ENCODE peak calls at places on chromosomes 4 and X, in four cellular contexts. One of them, this sample, is unnamed.
A peak's percentile ranks its signal among the peaks of the same experiment; 100 is the strongest.

GRCh38 chr4:60611762-60612496 is 588.2 kb upstream of the ADGRL3 start:
- DNase-seq in HuH-7: no peak
- DNase-seq in NCI-H2081: no peak
- DNase-seq in stimulated activated CD8-positive, alpha-beta memory T cell treated with anti-CD3 and anti-CD28 coated beads, Interleukin-2, amount 100 ng/mL, for 1 hour: no peak
- DNase-seq in this sample: no peak

GRCh38 chr4:169348541-169348940 is 77.8 kb upstream of the SH3RF1 start:
- DNase-seq in HuH-7: no peak
- DNase-seq in NCI-H2081: no peak
- DNase-seq in stimulated activated CD8-positive, alpha-beta memory T cell treated with anti-CD3 and anti-CD28 coated beads, Interleukin-2, amount 100 ng/mL, for 1 hour: no peak
- DNase-seq in this sample: no peak

GRCh38 chr4:188822698-188823097 is 683.5 kb downstream of the TRIML1 start:
- DNase-seq in HuH-7: no peak
- DNase-seq in NCI-H2081: no peak
- DNase-seq in stimulated activated CD8-positive, alpha-beta memory T cell treated with anti-CD3 and anti-CD28 coated beads, Interleukin-2, amount 100 ng/mL, for 1 hour: no peak
- DNase-seq in this sample: no peak

GRCh38 chrX:48086119-48086518 is 14.7 kb upstream of the ZNF630 start:
- DNase-seq in HuH-7: no peak
- DNase-seq in NCI-H2081: no peak
- DNase-seq in stimulated activated CD8-positive, alpha-beta memory T cell treated with anti-CD3 and anti-CD28 coated beads, Interleukin-2, amount 100 ng/mL, for 1 hour: no peak
- DNase-seq in this sample: no peak

GRCh38 chrX:17160971-17161370 is 214.0 kb upstream of the NHS start:
- DNase-seq in HuH-7: no peak
- DNase-seq in NCI-H2081: peak; percentile 15
- DNase-seq in stimulated activated CD8-positive, alpha-beta memory T cell treated with anti-CD3 and anti-CD28 coated beads, Interleukin-2, amount 100 ng/mL, for 1 hour: no peak
- DNase-seq in this sample: no peak

GRCh38 chr4:31518796-31519250 is 798.7 kb downstream of the PCDH7 start:
- DNase-seq in HuH-7: no peak
- DNase-seq in NCI-H2081: no peak
- DNase-seq in stimulated activated CD8-positive, alpha-beta memory T cell treated with anti-CD3 and anti-CD28 coated beads, Interleukin-2, amount 100 ng/mL, for 1 hour: no peak
- DNase-seq in this sample: peak; percentile 58

GRCh38 chrX:30888526-30889146 is 418 bp downstream of the TAB3 start:
- DNase-seq in HuH-7: no peak
- DNase-seq in NCI-H2081: no peak
- DNase-seq in stimulated activated CD8-positive, alpha-beta memory T cell treated with anti-CD3 and anti-CD28 coated beads, Interleukin-2, amount 100 ng/mL, for 1 hour: no peak
- DNase-seq in this sample: no peak

GRCh38 chr4:8730159-8730558 is 137.6 kb downstream of the CPZ start:
- DNase-seq in HuH-7: no peak
- DNase-seq in NCI-H2081: no peak
- DNase-seq in stimulated activated CD8-positive, alpha-beta memory T cell treated with anti-CD3 and anti-CD28 coated beads, Interleukin-2, amount 100 ng/mL, for 1 hour: no peak
- DNase-seq in this sample: no peak

GRCh38 chr4:119570401-119570800 is 58.2 kb downstream of the PDE5A start:
- DNase-seq in HuH-7: no peak
- DNase-seq in NCI-H2081: no peak
- DNase-seq in stimulated activated CD8-positive, alpha-beta memory T cell treated with anti-CD3 and anti-CD28 coated beads, Interleukin-2, amount 100 ng/mL, for 1 hour: no peak
- DNase-seq in this sample: peak; percentile 49

GRCh38 chrX:65723706-65724105 is 56.3 kb downstream of the MSN start:
- DNase-seq in HuH-7: no peak
- DNase-seq in NCI-H2081: no peak
- DNase-seq in stimulated activated CD8-positive, alpha-beta memory T cell treated with anti-CD3 and anti-CD28 coated beads, Interleukin-2, amount 100 ng/mL, for 1 hour: no peak
- DNase-seq in this sample: no peak

GRCh38 chr4:44256414-44256813 is 192.2 kb downstream of the KCTD8 start:
- DNase-seq in HuH-7: no peak
- DNase-seq in NCI-H2081: no peak
- DNase-seq in stimulated activated CD8-positive, alpha-beta memory T cell treated with anti-CD3 and anti-CD28 coated beads, Interleukin-2, amount 100 ng/mL, for 1 hour: no peak
- DNase-seq in this sample: no peak

GRCh38 chrX:24759786-24760185 is 66.1 kb downstream of the POLA1 start:
- DNase-seq in HuH-7: no peak
- DNase-seq in NCI-H2081: peak; percentile 10
- DNase-seq in stimulated activated CD8-positive, alpha-beta memory T cell treated with anti-CD3 and anti-CD28 coated beads, Interleukin-2, amount 100 ng/mL, for 1 hour: no peak
- DNase-seq in this sample: no peak

GRCh38 chr4:100362363-100362762 is 155.5 kb downstream of the EMCN start:
- DNase-seq in HuH-7: no peak
- DNase-seq in NCI-H2081: no peak
- DNase-seq in stimulated activated CD8-positive, alpha-beta memory T cell treated with anti-CD3 and anti-CD28 coated beads, Interleukin-2, amount 100 ng/mL, for 1 hour: no peak
- DNase-seq in this sample: no peak

GRCh38 chrX:135009057-135009605 is 13.2 kb downstream of the RTL8B start:
- DNase-seq in HuH-7: no peak
- DNase-seq in NCI-H2081: no peak
- DNase-seq in stimulated activated CD8-positive, alpha-beta memory T cell treated with anti-CD3 and anti-CD28 coated beads, Interleukin-2, amount 100 ng/mL, for 1 hour: no peak
- DNase-seq in this sample: no peak

GRCh38 chr4:110869862-110870577 is 247.1 kb upstream of the PITX2 start:
- DNase-seq in HuH-7: no peak
- DNase-seq in NCI-H2081: peak; percentile 60
- DNase-seq in stimulated activated CD8-positive, alpha-beta memory T cell treated with anti-CD3 and anti-CD28 coated beads, Interleukin-2, amount 100 ng/mL, for 1 hour: no peak
- DNase-seq in this sample: peak; percentile 41

GRCh38 chr4:118284169-118284568 is 68.6 kb downstream of the PRSS12 start:
- DNase-seq in HuH-7: no peak
- DNase-seq in NCI-H2081: no peak
- DNase-seq in stimulated activated CD8-positive, alpha-beta memory T cell treated with anti-CD3 and anti-CD28 coated beads, Interleukin-2, amount 100 ng/mL, for 1 hour: no peak
- DNase-seq in this sample: no peak

GRCh38 chr4:146334862-146335449 is 120.6 kb downstream of the REELD1 start:
- DNase-seq in HuH-7: no peak
- DNase-seq in NCI-H2081: no peak
- DNase-seq in stimulated activated CD8-positive, alpha-beta memory T cell treated with anti-CD3 and anti-CD28 coated beads, Interleukin-2, amount 100 ng/mL, for 1 hour: no peak
- DNase-seq in this sample: no peak

This sample was measured in skeletal muscle cell.